ENCODE peak calls at places on chromosome 15, in ten cellular contexts. K, N, S, Q, O, U, F, G, A and I are unnamed samples.

GRCh38 chr15:80059786-80060489 is 462 bp downstream of the ZFAND6 start:
- DNase-seq in K (peak; percentile 90), N (peak; percentile 58), S (peak; percentile 33), Q (peak; percentile 83), O (peak; percentile 58), U (peak; percentile 3), F (no peak), G (peak; percentile 16), A (peak; percentile 23), I (peak; percentile 79)

GRCh38 chr15:79535536-79535935 is 103.4 kb downstream of the MINAR1 start:
- DNase-seq in K (no peak), N (peak; percentile 30), S (no peak), Q (no peak), O (no peak), U (peak; percentile 41), F (no peak), G (no peak), A (peak; percentile 8), I (no peak)

GRCh38 chr15:36967929-36968328 is 132.4 kb downstream of the MEIS2 start:
- DNase-seq in K (no peak), N (no peak), S (no peak), Q (no peak), O (no peak), U (no peak), F (no peak), G (no peak), A (no peak), I (no peak)

GRCh38 chr15:42100021-42100800 is 5.8 kb upstream of the PLA2G4D start:
- DNase-seq in K (no peak), N (no peak), S (peak; percentile 35), Q (no peak), O (peak; percentile 43), U (no peak), F (peak; percentile 95), G (peak; percentile 6), A (no peak), I (no peak)

GRCh38 chr15:51202783-51203182 is 108.1 kb upstream of the TNFAIP8L3 start:
- DNase-seq in K (no peak), N (no peak), S (no peak), Q (no peak), O (no peak), U (no peak), F (peak; percentile 31), G (no peak), A (peak; percentile 17), I (no peak)

GRCh38 chr15:76366714-76367113 is 30.1 kb downstream of the ISL2 start:
- DNase-seq in K (no peak), N (no peak), S (no peak), Q (no peak), O (no peak), U (no peak), F (no peak), G (no peak), A (no peak), I (no peak)

GRCh38 chr15:76460871-76461270 is 124.3 kb downstream of the ISL2 start:
- DNase-seq in K (no peak), N (peak; percentile 33), S (peak; percentile 22), Q (no peak), O (no peak), U (peak; percentile 66), F (no peak), G (peak; percentile 48), A (no peak), I (peak; percentile 6)

GRCh38 chr15:85831415-85832113 is 36.8 kb upstream of the KLHL25 start:
- DNase-seq in K (peak; percentile 40), N (peak; percentile 71), S (peak; percentile 79), Q (peak; percentile 76), O (peak; percentile 49), U (peak; percentile 57), F (peak; percentile 28), G (peak; percentile 48), A (peak; percentile 34), I (peak; percentile 60)

GRCh38 chr15:31452595-31453557 is 126.2 kb downstream of the KLF13 start:
- DNase-seq in K (no peak), N (no peak), S (no peak), Q (no peak), O (no peak), U (no peak), F (no peak), G (no peak), A (no peak), I (no peak)

GRCh38 chr15:90482124-90483011 is 47.4 kb upstream of the CRTC3 start:
- DNase-seq in K (peak; percentile 34), N (peak; percentile 55), S (peak; percentile 82), Q (no peak), O (peak; percentile 78), U (peak; percentile 61), F (no peak), G (peak; percentile 66), A (peak; percentile 52), I (peak; percentile 64)

GRCh38 chr15:79071901-79072300 is 18.7 kb downstream of the RASGRF1 start:
- DNase-seq in K (no peak), N (peak; percentile 37), S (no peak), Q (no peak), O (no peak), U (peak; percentile 49), F (no peak), G (no peak), A (peak; percentile 15), I (no peak)

GRCh38 chr15:69576035-69576526 is 123.5 kb downstream of the RPLP1 start:
- DNase-seq in K (peak; percentile 42), N (peak; percentile 68), S (peak; percentile 31), Q (peak; percentile 60), O (peak; percentile 22), U (peak; percentile 16), F (peak; percentile 33), G (no peak), A (no peak), I (peak; percentile 67)

GRCh38 chr15:95377251-95377852 is 953.1 kb upstream of the NR2F2 start:
- DNase-seq in K (no peak), N (no peak), S (peak; percentile 7), Q (no peak), O (no peak), U (no peak), F (no peak), G (peak; percentile 74), A (no peak), I (no peak)

GRCh38 chr15:93882133-93882532 is 349.2 kb upstream of the MCTP2 start:
- DNase-seq in K (no peak), N (no peak), S (no peak), Q (no peak), O (no peak), U (no peak), F (no peak), G (no peak), A (no peak), I (no peak)

GRCh38 chr15:73328149-73328820 is 40.5 kb downstream of the HCN4 start:
- DNase-seq in K (no peak), N (no peak), S (no peak), Q (no peak), O (no peak), U (no peak), F (no peak), G (no peak), A (no peak), I (no peak)